ENCODE peak calls at places on chromosomes 4 and X, in seven cellular contexts. A is breast epithelium; L is ovary; E is CD4-positive, CD25-positive, alpha-beta regulatory T cell; P is testis; X is mucosa of descending colon; C is choroid plexus epithelial cell. Q is an unnamed sample.

GRCh38 chrX:980572-981235 is 231.7 kb downstream of the CRLF2 start:
- DNase-seq in A (no peak), L (no peak), E (no peak), P (no peak), X (no peak), C (no peak), Q (no peak)

GRCh38 chrX:97308161-97308560 is 424.5 kb downstream of the RPA4 start:
- DNase-seq in A (no peak), L (no peak), E (no peak), P (no peak), X (no peak), C (peak), Q (no peak)

GRCh38 chr4:174534461-174534860 is 12.2 kb upstream of the HPGD start:
- DNase-seq in A (no peak), L (no peak), E (no peak), P (no peak), X (no peak), C (no peak), Q (no peak)

GRCh38 chr4:73743825-73744602 is 3.6 kb downstream of the CXCL8 start:
- DNase-seq in A (no peak), L (no peak), E (no peak), P (no peak), X (no peak), C (no peak), Q (no peak)

GRCh38 chrX:8364369-8365141 is 100.1 kb upstream of the VCX3B start:
- DNase-seq in A (no peak), L (no peak), E (no peak), P (peak), X (no peak), C (no peak), Q (no peak)

GRCh38 chr4:47349323-47349722 is 114.2 kb downstream of the COMMD8 start:
- DNase-seq in A (no peak), L (no peak), E (no peak), P (no peak), X (no peak), C (peak), Q (no peak)

GRCh38 chr4:138410266-138410665 is 168.1 kb upstream of the SLC7A11 start:
- DNase-seq in A (no peak), L (no peak), E (no peak), P (no peak), X (no peak), C (no peak), Q (no peak)

GRCh38 chrX:56766554-56767412 is 37.7 kb downstream of the NBDY start:
- DNase-seq in A (peak), L (no peak), E (no peak), P (no peak), X (no peak), C (peak), Q (peak)

GRCh38 chr4:123398803-123399637 is 2.4 kb downstream of the SPRY1 start:
- DNase-seq in A (peak), L (peak), E (peak), P (peak), X (peak), C (peak), Q (peak)

GRCh38 chr4:13701937-13702446 is 74.5 kb upstream of the BOD1L1 start:
- DNase-seq in A (no peak), L (no peak), E (no peak), P (no peak), X (no peak), C (peak), Q (no peak)

GRCh38 chr4:74947798-74948197 is 14.9 kb downstream of the PARM1 start:
- DNase-seq in A (no peak), L (no peak), E (no peak), P (no peak), X (no peak), C (no peak), Q (no peak)

GRCh38 chrX:94775640-94776039 is 1101.6 kb downstream of the FAM133A start:
- DNase-seq in A (no peak), L (no peak), E (no peak), P (no peak), X (no peak), C (no peak), Q (no peak)

GRCh38 chr4:184259081-184259480 is 41.4 kb upstream of the ENPP6 start:
- DNase-seq in A (no peak), L (no peak), E (no peak), P (no peak), X (no peak), C (no peak), Q (peak)

GRCh38 chr4:69823481-69824186 is 36.3 kb downstream of the SULT1E1 start:
- DNase-seq in A (no peak), L (no peak), E (peak), P (peak), X (peak), C (peak), Q (peak)

GRCh38 chr4:180664766-180665368 is 1578.3 kb upstream of the TENM3 start:
- DNase-seq in A (peak), L (peak), E (no peak), P (peak), X (no peak), C (peak), Q (peak)

GRCh38 chrX:15497865-15498264 is 2.7 kb upstream of the BMX start:
- DNase-seq in A (no peak), L (no peak), E (peak), P (peak), X (no peak), C (peak), Q (peak)

GRCh38 chrX:69959712-69960111 is 90.0 kb downstream of the AWAT2 start:
- DNase-seq in A (no peak), L (no peak), E (no peak), P (no peak), X (no peak), C (peak), Q (no peak)

GRCh38 chr4:168629561-168629960 is 132.7 kb downstream of the PALLD start:
- DNase-seq in A (no peak), L (no peak), E (no peak), P (no peak), X (no peak), C (no peak), Q (no peak)

GRCh38 chr4:111697176-111697962 is 447.9 kb upstream of the FAM241A start:
- DNase-seq in A (no peak), L (no peak), E (no peak), P (no peak), X (no peak), C (no peak), Q (no peak)

GRCh38 chrX:129980540-129981206 is 1.8 kb upstream of the BCORL1 start:
- DNase-seq in A (no peak), L (peak), E (peak), P (peak), X (peak), C (no peak), Q (no peak)

GRCh38 chr4:127045872-127046271 is 586.9 kb upstream of the INTU start:
- DNase-seq in A (no peak), L (no peak), E (no peak), P (no peak), X (no peak), C (no peak), Q (no peak)

GRCh38 chrX:1492421-1493012 is 39.8 kb upstream of the ASMTL start:
- DNase-seq in A (no peak), L (no peak), E (no peak), P (no peak), X (no peak), C (no peak), Q (no peak)

GRCh38 chrX:153723351-153724251 is 586 bp downstream of the BCAP31 start:
- DNase-seq in A (no peak), L (peak), E (peak), P (no peak), X (peak), C (peak), Q (peak)

GRCh38 chrX:42825201-42825600 is 47.2 kb upstream of the PPP1R2C start:
- DNase-seq in A (no peak), L (no peak), E (no peak), P (no peak), X (no peak), C (no peak), Q (no peak)

GRCh38 chr4:16791460-16791859 is 107.0 kb downstream of the LDB2 start:
- DNase-seq in A (no peak), L (no peak), E (no peak), P (no peak), X (no peak), C (no peak), Q (no peak)

GRCh38 chrX:24146283-24146865 is 3.2 kb upstream of the ZFX start:
- DNase-seq in A (no peak), L (no peak), E (no peak), P (no peak), X (no peak), C (peak), Q (no peak)
- H3K4me3 ChIP-seq in A (no peak), L (peak), E (no peak), P (no peak), X (no peak), C (no peak), Q (no peak)

GRCh38 chr4:92307156-92307555 is 3.4 kb downstream of the GRID2 start:
- DNase-seq in A (no peak), L (no peak), E (no peak), P (no peak), X (no peak), C (no peak), Q (no peak)
- H3K4me3 ChIP-seq in A (no peak), L (no peak), E (no peak), P (no peak), X (no peak), C (no peak), Q (no peak)

DNA sequence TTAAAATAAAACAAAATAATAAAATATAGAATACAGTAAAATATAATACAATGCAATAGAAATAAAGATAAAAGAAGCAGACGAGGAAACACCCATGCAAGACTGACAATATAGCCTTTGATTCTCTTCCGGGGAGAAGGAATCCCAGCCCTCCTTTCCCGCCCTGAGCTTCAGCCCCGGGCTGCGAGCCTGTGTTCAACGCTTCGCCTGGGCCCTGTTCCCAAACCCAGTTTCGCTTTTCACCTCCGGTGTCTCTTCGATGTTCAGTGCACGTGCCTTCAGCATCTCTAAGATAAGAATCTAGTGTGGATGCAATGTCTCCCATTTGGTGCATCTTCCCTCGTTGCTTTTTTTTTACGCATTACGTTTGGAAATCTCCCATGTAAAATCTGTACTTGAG is 38.4 kb upstream of the ARSD start:
- DNase-seq in A (no peak), L (no peak), E (no peak), P (no peak), X (no peak), C (no peak), Q (no peak)
- H3K4me3 ChIP-seq in A (no peak), L (no peak), E (no peak), P (no peak), X (no peak), C (peak), Q (no peak)

GRCh38 chr4:105895324-105895608 is at the start of gene NPNT:
- DNase-seq in A (no peak), L (no peak), E (no peak), P (no peak), X (peak), C (no peak), Q (no peak)
- H3K4me3 ChIP-seq in A (peak), L (peak), E (no peak), P (peak), X (peak), C (no peak), Q (no peak)

GRCh38 chr4:991451-992296 is 1.5 kb downstream of the SLC26A1 start:
- DNase-seq in A (no peak), L (no peak), E (no peak), P (no peak), X (peak), C (no peak), Q (no peak)

GRCh38 chr4:992297-993110 is 700 bp downstream of the SLC26A1 start:
- DNase-seq in A (peak), L (no peak), E (no peak), P (no peak), X (peak), C (peak), Q (no peak)

GRCh38 chr4:995311-996026 is 2.3 kb upstream of the SLC26A1 start:
- DNase-seq in A (no peak), L (no peak), E (no peak), P (no peak), X (no peak), C (no peak), Q (no peak)

GRCh38 chr4:990746-991367 is 2.3 kb downstream of the SLC26A1 start:
- DNase-seq in A (no peak), L (no peak), E (no peak), P (no peak), X (peak), C (no peak), Q (no peak)

DNA sequence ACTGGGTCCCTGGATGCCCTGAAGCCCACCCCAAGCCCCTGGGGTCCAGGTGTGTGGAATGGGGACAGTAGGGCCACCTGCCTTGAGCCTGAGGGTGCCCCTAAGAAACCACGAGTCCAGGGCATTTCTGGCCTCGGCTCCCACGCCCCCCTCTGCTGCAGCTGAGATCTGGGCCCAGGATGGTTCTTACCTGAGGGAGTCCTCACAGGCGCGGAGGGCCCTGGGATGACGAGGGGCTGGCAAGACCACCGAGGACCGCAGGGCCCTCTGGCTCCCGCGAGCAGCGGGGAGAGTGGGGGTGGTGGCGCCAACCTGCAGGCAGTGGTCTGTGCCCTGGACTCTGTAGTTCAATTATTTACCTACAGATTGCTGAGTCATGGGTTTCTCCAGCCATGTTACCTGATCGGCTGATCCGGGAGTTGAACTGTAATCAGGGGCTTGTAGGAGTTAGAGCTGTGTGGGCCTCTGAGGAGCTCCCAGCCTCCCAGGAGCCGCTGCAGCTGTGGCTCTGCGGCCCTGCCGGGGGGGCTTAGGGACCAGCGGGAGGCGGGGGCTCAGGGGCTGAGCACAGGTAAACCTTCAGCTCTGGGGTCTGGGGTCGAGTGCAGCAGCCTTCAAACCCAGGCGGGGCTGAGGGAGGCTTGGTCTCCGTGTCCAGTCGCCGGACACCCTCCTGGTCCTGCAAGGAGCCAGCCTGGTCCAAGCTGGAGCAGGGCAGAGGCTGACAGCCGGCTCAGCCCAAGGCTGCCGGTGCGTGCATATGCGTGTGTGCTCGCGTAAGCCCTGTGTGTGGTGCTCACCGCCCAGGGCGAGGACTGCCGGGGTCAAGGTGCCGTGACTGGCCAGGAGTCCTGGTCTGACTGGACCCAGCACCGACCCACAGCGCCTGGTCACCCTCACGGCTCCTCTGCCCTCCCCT is at the start of gene SLC26A1:
- DNase-seq in A (no peak), L (no peak), E (no peak), P (no peak), X (peak), C (no peak), Q (no peak)
- H3K4me3 ChIP-seq in A (no peak), L (no peak), E (no peak), P (no peak), X (peak), C (peak), Q (no peak)

GRCh38 chr4:6562931-6563901 is 11.8 kb upstream of the MAN2B2 start:
- DNase-seq in A (no peak), L (no peak), E (no peak), P (peak), X (no peak), C (no peak), Q (no peak)
- H3K4me3 ChIP-seq in A (peak), L (peak), E (no peak), P (peak), X (no peak), C (peak), Q (peak)

Q was measured in CD8-positive, alpha-beta T cell.